ENCODE peak calls at places on chromosomes 16 and 17, in six cellular contexts. Z is fibroblast of villous mesenchyme, U is LNCaP clone FGC, G is astrocyte of the spinal cord, I is sigmoid colon, X is body of pancreas. D is an unnamed sample.

GRCh38 chr16:30351001-30351441 is 4.1 kb downstream of the CD2BP2 start:
- DNase-seq in Z (no peak), U (no peak), G (no peak), I (no peak), X (no peak), D (no peak)

GRCh38 chr17:74566132-74566753 is 1.1 kb downstream of the CD300H start:
- DNase-seq in Z (peak), U (no peak), G (no peak), I (no peak), X (no peak), D (peak)

GRCh38 chr17:74296548-74296936 is 22.5 kb downstream of the DNAI2 start:
- DNase-seq in Z (peak), U (peak), G (peak), I (peak), X (peak), D (peak)

GRCh38 chr16:47925811-47926460 is 229.9 kb downstream of the ABCC12 start:
- DNase-seq in Z (no peak), U (no peak), G (no peak), I (no peak), X (no peak), D (no peak)

GRCh38 chr17:62718420-62718819 is 89.7 kb downstream of the MARCHF10 start:
- DNase-seq in Z (peak), U (no peak), G (peak), I (no peak), X (no peak), D (peak)

GRCh38 chr17:13931752-13932477 is 137.4 kb upstream of the COX10 start:
- DNase-seq in Z (peak), U (peak), G (peak), I (peak), X (peak), D (peak)

GRCh38 chr16:75497558-75497957 is 2.3 kb upstream of the CHST6 start:
- DNase-seq in Z (no peak), U (no peak), G (peak), I (no peak), X (peak), D (peak)

GRCh38 chr16:87931504-87931903 is 4.8 kb downstream of the CA5A start:
- DNase-seq in Z (peak), U (no peak), G (peak), I (no peak), X (no peak), D (no peak)

GRCh38 chr16:30958164-30959083 is 870 bp downstream of the SETD1A start:
- DNase-seq in Z (peak), U (no peak), G (peak), I (no peak), X (peak), D (peak)

GRCh38 chr16:47873434-47873833 is 282.4 kb downstream of the ABCC12 start:
- DNase-seq in Z (no peak), U (no peak), G (no peak), I (no peak), X (no peak), D (no peak)

GRCh38 chr16:10333321-10334032 is 52.4 kb upstream of the ATF7IP2 start:
- DNase-seq in Z (no peak), U (no peak), G (no peak), I (no peak), X (peak), D (no peak)

GRCh38 chr17:75625813-75626486 is 7.3 kb upstream of the SMIM5 start:
- DNase-seq in Z (peak), U (no peak), G (no peak), I (no peak), X (no peak), D (peak)

GRCh38 chr16:66508261-66508913 is 41.5 kb downstream of the TK2 start:
- DNase-seq in Z (no peak), U (peak), G (no peak), I (peak), X (peak), D (peak)

GRCh38 chr17:72393553-72393952 is 272.7 kb downstream of the SOX9 start:
- DNase-seq in Z (peak), U (no peak), G (peak), I (no peak), X (no peak), D (peak)

GRCh38 chr17:29219378-29220047 is 27.1 kb upstream of the CRYBA1 start:
- DNase-seq in Z (peak), U (no peak), G (peak), I (peak), X (peak), D (peak)

GRCh38 chr17:69236464-69236863 is 7.8 kb upstream of the ABCA10 start:
- DNase-seq in Z (no peak), U (no peak), G (no peak), I (no peak), X (no peak), D (no peak)

GRCh38 chr17:74201250-74201649 is 2.2 kb upstream of the RPL38 start:
- DNase-seq in Z (peak), U (no peak), G (no peak), I (peak), X (peak), D (peak)

GRCh38 chr16:66525396-66526180 is 24.3 kb downstream of the TK2 start:
- DNase-seq in Z (peak), U (no peak), G (peak), I (no peak), X (no peak), D (peak)

GRCh38 chr16:69477546-69477945 is 53.1 kb downstream of the CYB5B start:
- DNase-seq in Z (peak), U (no peak), G (no peak), I (no peak), X (no peak), D (peak)

GRCh38 chr16:81517630-81518438 is 73.2 kb downstream of the CMIP start:
- DNase-seq in Z (peak), U (no peak), G (no peak), I (no peak), X (no peak), D (peak)

GRCh38 chr17:42548993-42549755 is 3.5 kb upstream of the HSD17B1 start:
- DNase-seq in Z (no peak), U (no peak), G (no peak), I (no peak), X (no peak), D (no peak)

GRCh38 chr17:42554250-42555121 is 1.8 kb downstream of the HSD17B1 start:
- DNase-seq in Z (peak), U (no peak), G (peak), I (peak), X (peak), D (peak)

GRCh38 chr17:42555122-42555622 is 2.4 kb downstream of the HSD17B1 start:
- DNase-seq in Z (no peak), U (no peak), G (no peak), I (no peak), X (no peak), D (no peak)

GRCh38 chr17:42553866-42554249 is 1.1 kb downstream of the HSD17B1 start:
- DNase-seq in Z (no peak), U (no peak), G (no peak), I (no peak), X (no peak), D (peak)

DNA sequence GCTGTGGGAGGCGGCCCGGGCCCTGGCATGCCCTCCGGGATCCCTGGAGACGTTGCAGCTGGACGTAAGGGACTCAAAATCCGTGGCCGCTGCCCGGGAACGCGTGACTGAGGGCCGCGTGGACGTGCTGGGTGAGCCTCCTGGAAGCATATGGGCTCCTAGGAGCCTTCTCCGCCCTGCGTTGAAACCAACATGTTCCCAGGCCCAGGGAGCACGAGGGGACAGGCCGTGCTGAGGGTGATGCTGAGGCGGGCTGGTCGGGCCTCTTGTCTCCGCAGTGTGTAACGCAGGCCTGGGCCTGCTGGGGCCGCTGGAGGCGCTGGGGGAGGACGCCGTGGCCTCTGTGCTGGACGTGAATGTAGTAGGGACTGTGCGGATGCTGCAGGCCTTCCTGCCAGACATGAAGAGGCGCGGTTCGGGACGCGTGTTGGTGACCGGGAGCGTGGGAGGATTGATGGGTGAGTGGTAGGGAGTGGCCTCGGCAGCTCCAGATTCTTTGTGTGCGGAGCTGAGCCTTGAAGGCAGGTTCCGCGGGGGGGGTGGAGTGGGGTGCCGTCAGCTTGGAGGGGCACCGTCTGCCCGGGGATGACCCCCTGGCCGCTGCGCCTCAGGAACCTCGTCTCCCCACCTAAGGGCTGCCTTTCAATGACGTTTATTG is 567 bp downstream of the HSD17B1 start:
- DNase-seq in Z (peak), U (no peak), G (no peak), I (no peak), X (no peak), D (no peak)
- H3K4me3 ChIP-seq in Z (peak), U (peak), G (no peak), I (no peak), X (no peak), D (peak)

DNA sequence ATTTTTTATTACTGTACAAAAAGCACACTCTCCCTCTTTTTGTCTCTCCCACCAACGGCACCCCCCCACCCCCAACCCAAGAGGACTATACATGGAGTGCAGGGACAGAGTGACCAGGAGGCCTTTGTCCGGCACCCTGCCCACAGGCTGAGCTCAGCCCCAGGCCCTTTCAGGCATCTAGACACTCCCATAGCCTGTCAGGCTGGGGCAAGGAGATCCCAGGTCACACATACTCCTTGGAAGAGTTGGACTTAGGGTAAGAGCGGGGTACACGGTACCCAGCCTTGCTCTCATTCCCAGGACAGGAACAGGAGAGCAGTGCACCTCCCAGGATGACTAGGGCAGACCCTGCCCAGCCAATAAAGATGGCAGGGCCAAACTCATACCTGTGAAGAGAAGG is 2.1 kb downstream of the CLDN7 start:
- DNase-seq in Z (no peak), U (no peak), G (no peak), I (no peak), X (no peak), D (no peak)
- H3K4me3 ChIP-seq in Z (no peak), U (peak), G (no peak), I (no peak), X (no peak), D (no peak)

DNA sequence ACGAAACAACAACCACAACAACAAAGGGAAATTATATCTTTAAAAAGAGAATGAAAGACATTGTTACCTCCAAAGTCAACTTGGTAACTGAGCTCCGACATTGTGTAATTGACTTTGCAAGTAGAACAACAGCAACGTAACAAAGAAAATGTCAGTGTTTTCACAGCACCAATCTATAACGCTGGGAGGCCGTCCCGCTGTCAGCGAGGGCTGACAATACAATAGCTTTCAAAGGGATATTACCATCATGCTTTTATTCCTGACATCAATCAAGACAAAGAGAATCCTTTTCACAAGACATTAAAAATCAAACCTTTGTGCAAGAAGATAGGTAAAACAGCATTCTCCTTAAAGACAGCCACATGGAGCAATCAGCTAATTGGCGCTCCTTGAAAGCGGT is 6.2 kb downstream of the ZNF423 start:
- DNase-seq in Z (no peak), U (no peak), G (no peak), I (no peak), X (no peak), D (no peak)
- H3K4me3 ChIP-seq in Z (no peak), U (no peak), G (no peak), I (no peak), X (no peak), D (no peak)

GRCh38 chr17:7882068-7882467 is 6.5 kb upstream of the CHD3 start:
- DNase-seq in Z (no peak), U (no peak), G (no peak), I (no peak), X (no peak), D (no peak)
- H3K4me3 ChIP-seq in Z (no peak), U (no peak), G (no peak), I (no peak), X (no peak), D (no peak)

DNA sequence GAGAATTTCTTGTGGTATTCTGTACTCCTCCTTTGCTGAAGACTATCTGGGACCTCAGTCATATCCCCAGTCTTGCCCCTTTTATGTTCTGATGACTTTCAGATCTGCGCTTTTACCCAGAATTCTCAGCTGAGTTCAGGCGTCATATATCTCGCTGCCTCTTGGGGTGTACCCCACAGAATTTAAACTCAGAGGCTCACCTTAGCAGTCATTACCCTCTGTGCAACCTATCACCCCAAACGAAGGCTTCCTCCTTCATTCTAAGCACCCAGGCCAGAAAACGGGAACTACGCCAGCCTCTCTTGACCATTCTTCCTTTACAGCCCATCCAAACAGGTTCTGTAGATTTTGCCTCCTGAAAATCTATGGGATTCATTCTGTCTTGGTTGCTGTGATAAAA is 574.8 kb upstream of the C16orf82 start:
- DNase-seq in Z (no peak), U (no peak), G (no peak), I (no peak), X (no peak), D (no peak)
- H3K4me3 ChIP-seq in Z (no peak), U (no peak), G (no peak), I (no peak), X (no peak), D (no peak)

GRCh38 chr16:534856-535445 is 7.4 kb downstream of the CAPN15 start:
- DNase-seq in Z (no peak), U (no peak), G (no peak), I (no peak), X (no peak), D (no peak)
- H3K4me3 ChIP-seq in Z (no peak), U (no peak), G (no peak), I (no peak), X (no peak), D (no peak)

GRCh38 chr17:78381601-78382168 is 3.2 kb downstream of the PGS1 start:
- DNase-seq in Z (peak), U (no peak), G (peak), I (no peak), X (no peak), D (peak)

GRCh38 chr17:78380370-78380769 is 1.9 kb downstream of the PGS1 start:
- DNase-seq in Z (no peak), U (no peak), G (no peak), I (no peak), X (no peak), D (no peak)

GRCh38 chr17:78384479-78385175 is 6.2 kb downstream of the PGS1 start:
- DNase-seq in Z (no peak), U (no peak), G (no peak), I (no peak), X (no peak), D (no peak)

GRCh38 chr17:78387982-78388941 is 9.8 kb downstream of the PGS1 start:
- DNase-seq in Z (peak), U (peak), G (peak), I (peak), X (no peak), D (no peak)

DNA sequence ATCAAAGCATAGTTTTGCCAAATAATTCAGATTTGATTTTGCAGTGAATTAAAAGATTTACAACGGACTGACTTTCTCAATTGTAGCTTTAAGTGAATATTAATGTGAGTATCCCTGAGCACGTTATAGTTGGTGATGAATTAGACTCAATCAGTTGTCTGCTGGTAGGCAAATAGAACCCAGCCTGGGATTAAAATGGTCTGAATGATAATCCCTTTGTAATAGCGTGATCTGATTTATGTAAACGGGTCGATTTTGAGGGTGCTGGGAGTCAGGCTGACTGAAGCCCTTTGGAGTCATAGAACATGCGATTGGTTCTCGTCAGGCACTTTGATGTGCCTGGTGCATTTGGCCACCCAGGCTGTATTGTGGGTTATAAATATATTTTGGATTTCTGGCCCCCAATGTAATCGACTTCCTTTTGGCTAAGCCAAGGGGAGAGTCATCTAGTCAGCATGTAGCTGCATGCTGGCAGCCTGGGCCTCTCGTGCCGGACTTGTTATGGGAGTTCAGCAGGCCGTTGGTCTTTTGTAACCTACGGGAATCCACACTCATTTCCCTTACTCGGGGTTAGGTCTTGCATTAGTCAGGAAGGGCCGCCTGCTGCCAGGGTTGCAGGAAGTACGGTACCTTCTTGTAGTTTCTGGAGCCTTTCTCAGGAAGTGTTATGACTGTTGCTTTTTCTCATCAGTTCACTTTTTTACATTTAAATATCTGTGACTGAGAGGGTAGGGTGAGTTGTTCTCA is 5.4 kb downstream of the PGS1 start:
- DNase-seq in Z (peak), U (no peak), G (peak), I (peak), X (peak), D (peak)
- H3K4me3 ChIP-seq in Z (no peak), U (no peak), G (no peak), I (no peak), X (no peak), D (peak)

GRCh38 chr16:67992661-67993206 is 6.5 kb downstream of the DPEP2 start:
- DNase-seq in Z (no peak), U (no peak), G (no peak), I (no peak), X (no peak), D (no peak)
- H3K4me3 ChIP-seq in Z (no peak), U (no peak), G (no peak), I (no peak), X (no peak), D (no peak)

D was measured in GM23248.